ENCODE peak calls at places on chromosomes 1 and 21, in seven cellular contexts. One of them, this sample, is unnamed.

GRCh38 chr21:19368944-19369343 is 965.4 kb upstream of the TMPRSS15 start:
- DNase-seq in IMR-90: no peak
- DNase-seq in PC-9: no peak
- DNase-seq in H1: no peak
- DNase-seq in fibroblast of lung: no peak
- DNase-seq in GM23338: no peak
- DNase-seq in PC-3: no peak
- DNase-seq in this sample: no peak

GRCh38 chr1:239914827-239915231 is 176.9 kb upstream of the FMN2 start:
- DNase-seq in IMR-90: peak
- DNase-seq in H1: no peak
- DNase-seq in fibroblast of lung: peak
- DNase-seq in PC-3: peak
- DNase-seq in GM23338: peak
- DNase-seq in PC-9: no peak
- DNase-seq in this sample: no peak

GRCh38 chr1:74712863-74713262 is 20.0 kb downstream of the CRYZ start:
- DNase-seq in GM23338: no peak
- DNase-seq in PC-3: no peak
- DNase-seq in IMR-90: peak
- DNase-seq in H1: no peak
- DNase-seq in fibroblast of lung: no peak
- DNase-seq in PC-9: no peak
- DNase-seq in this sample: peak

GRCh38 chr1:82686774-82687173 is 886.0 kb downstream of the ADGRL2 start:
- DNase-seq in PC-9: no peak
- DNase-seq in fibroblast of lung: no peak
- DNase-seq in H1: no peak
- DNase-seq in IMR-90: no peak
- DNase-seq in PC-3: no peak
- DNase-seq in GM23338: no peak
- DNase-seq in this sample: no peak

GRCh38 chr1:145995148-145995851 is 1.1 kb downstream of the TXNIP start:
- DNase-seq in PC-3: no peak
- DNase-seq in IMR-90: no peak
- DNase-seq in PC-9: no peak
- DNase-seq in H1: no peak
- DNase-seq in fibroblast of lung: no peak
- DNase-seq in GM23338: no peak
- DNase-seq in this sample: no peak

GRCh38 chr1:169694304-169694703 is 17.1 kb downstream of the SELL start:
- DNase-seq in PC-9: no peak
- DNase-seq in fibroblast of lung: no peak
- DNase-seq in PC-3: peak
- DNase-seq in GM23338: peak
- DNase-seq in H1: no peak
- DNase-seq in IMR-90: no peak
- DNase-seq in this sample: no peak

GRCh38 chr1:28745653-28746173 is 9.0 kb downstream of the YTHDF2 start:
- DNase-seq in PC-9: no peak
- DNase-seq in PC-3: no peak
- DNase-seq in GM23338: no peak
- DNase-seq in IMR-90: no peak
- DNase-seq in fibroblast of lung: no peak
- DNase-seq in H1: no peak
- DNase-seq in this sample: no peak

GRCh38 chr1:58573705-58574591 is 3.1 kb downstream of the TACSTD2 start:
- DNase-seq in fibroblast of lung: no peak
- DNase-seq in PC-9: peak
- DNase-seq in H1: peak
- DNase-seq in PC-3: peak
- DNase-seq in IMR-90: no peak
- DNase-seq in GM23338: no peak
- DNase-seq in this sample: no peak

GRCh38 chr1:243597383-243597782 is 252.7 kb downstream of the AKT3 start:
- DNase-seq in PC-9: no peak
- DNase-seq in H1: no peak
- DNase-seq in IMR-90: peak
- DNase-seq in PC-3: no peak
- DNase-seq in GM23338: no peak
- DNase-seq in fibroblast of lung: no peak
- DNase-seq in this sample: no peak

GRCh38 chr21:42593007-42593814 is 60.2 kb upstream of the PDE9A start:
- DNase-seq in IMR-90: peak
- DNase-seq in GM23338: peak
- DNase-seq in fibroblast of lung: peak
- DNase-seq in PC-9: peak
- DNase-seq in PC-3: peak
- DNase-seq in H1: peak
- DNase-seq in this sample: peak

GRCh38 chr1:165253818-165254254 is 102.7 kb downstream of the LMX1A start:
- DNase-seq in H1: no peak
- DNase-seq in GM23338: no peak
- DNase-seq in fibroblast of lung: no peak
- DNase-seq in PC-3: no peak
- DNase-seq in PC-9: no peak
- DNase-seq in IMR-90: no peak
- DNase-seq in this sample: peak

GRCh38 chr1:200751717-200752116 is 13.0 kb downstream of the CAMSAP2 start:
- DNase-seq in GM23338: no peak
- DNase-seq in IMR-90: peak
- DNase-seq in H1: no peak
- DNase-seq in fibroblast of lung: no peak
- DNase-seq in PC-9: no peak
- DNase-seq in PC-3: no peak
- DNase-seq in this sample: no peak

GRCh38 chr1:37926061-37926924 is 20.6 kb downstream of the INPP5B start:
- DNase-seq in PC-3: no peak
- DNase-seq in IMR-90: no peak
- DNase-seq in PC-9: no peak
- DNase-seq in GM23338: no peak
- DNase-seq in H1: no peak
- DNase-seq in fibroblast of lung: no peak
- DNase-seq in this sample: no peak

GRCh38 chr1:37932759-37933158 is 14.1 kb downstream of the INPP5B start:
- DNase-seq in IMR-90: peak
- DNase-seq in PC-9: no peak
- DNase-seq in H1: no peak
- DNase-seq in fibroblast of lung: peak
- DNase-seq in GM23338: no peak
- DNase-seq in PC-3: peak
- DNase-seq in this sample: no peak

GRCh38 chr1:37930246-37931142 is 16.4 kb downstream of the INPP5B start:
- DNase-seq in GM23338: no peak
- DNase-seq in fibroblast of lung: no peak
- DNase-seq in PC-9: peak
- DNase-seq in H1: no peak
- DNase-seq in PC-3: peak
- DNase-seq in IMR-90: peak
- DNase-seq in this sample: no peak

GRCh38 chr1:37931493-37932158 is 15.2 kb downstream of the INPP5B start:
- DNase-seq in fibroblast of lung: peak
- DNase-seq in IMR-90: peak
- DNase-seq in GM23338: peak
- DNase-seq in PC-3: peak
- DNase-seq in PC-9: peak
- DNase-seq in H1: peak
- DNase-seq in this sample: peak

DNA sequence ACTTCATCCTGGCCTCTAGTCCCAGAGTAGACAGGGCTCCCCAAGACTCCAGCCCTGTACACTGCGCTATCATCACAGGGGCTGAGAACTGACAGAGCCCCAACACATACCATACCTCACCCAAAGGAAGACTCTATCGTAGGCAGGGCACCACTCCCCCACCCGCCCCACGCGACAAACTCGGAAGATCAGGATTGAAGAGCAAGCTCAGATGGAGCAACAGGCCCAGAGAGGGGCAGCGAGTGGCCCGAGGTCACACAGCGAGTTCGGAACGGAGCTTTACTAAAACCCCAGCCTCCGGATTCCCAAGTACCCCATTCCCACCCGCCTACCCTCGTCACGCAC is 15.7 kb downstream of the INPP5B start:
- DNase-seq in IMR-90: no peak
- DNase-seq in fibroblast of lung: no peak
- DNase-seq in PC-9: no peak
- DNase-seq in GM23338: peak
- DNase-seq in H1: no peak
- DNase-seq in PC-3: no peak
- DNase-seq in this sample: no peak
- H2AFZ ChIP-seq in IMR-90: peak
- H2AFZ ChIP-seq in fibroblast of lung: peak
- H2AFZ ChIP-seq in PC-9: peak
- H2AFZ ChIP-seq in GM23338: peak
- H2AFZ ChIP-seq in H1: no peak
- H2AFZ ChIP-seq in PC-3: peak
- H2AFZ ChIP-seq in this sample: peak

DNA sequence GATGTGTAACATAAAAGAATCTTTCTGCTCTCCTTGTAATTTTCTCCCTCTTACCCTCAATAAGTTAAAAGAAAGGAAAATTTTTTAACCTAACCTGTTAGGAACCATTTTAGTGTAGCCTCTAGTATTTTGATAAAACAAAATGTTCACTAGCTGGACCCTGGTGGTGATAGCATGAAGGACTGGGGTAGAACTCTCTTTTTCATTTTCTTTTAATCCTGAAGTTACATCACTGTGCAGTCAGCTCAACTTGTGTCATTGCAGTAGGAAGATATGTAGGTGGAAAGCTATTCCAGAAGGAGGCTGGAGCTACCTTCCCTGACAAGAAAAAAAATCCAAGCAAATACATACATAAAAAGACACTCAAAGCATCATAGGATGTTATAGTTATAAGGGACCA is 39.3 kb downstream of the NFIA start:
- DNase-seq in H1: no peak
- DNase-seq in IMR-90: no peak
- DNase-seq in PC-9: no peak
- DNase-seq in PC-3: no peak
- DNase-seq in fibroblast of lung: no peak
- DNase-seq in GM23338: no peak
- DNase-seq in this sample: no peak
- TF ChIP-seq CTCF in H1: no peak
- TF ChIP-seq CTCF in IMR-90: no peak
- TF ChIP-seq CTCF in PC-9: no peak
- TF ChIP-seq CTCF in PC-3: no peak
- TF ChIP-seq CTCF in fibroblast of lung: no peak
- TF ChIP-seq CTCF in GM23338: no peak
- TF ChIP-seq CTCF in this sample: no peak

DNA sequence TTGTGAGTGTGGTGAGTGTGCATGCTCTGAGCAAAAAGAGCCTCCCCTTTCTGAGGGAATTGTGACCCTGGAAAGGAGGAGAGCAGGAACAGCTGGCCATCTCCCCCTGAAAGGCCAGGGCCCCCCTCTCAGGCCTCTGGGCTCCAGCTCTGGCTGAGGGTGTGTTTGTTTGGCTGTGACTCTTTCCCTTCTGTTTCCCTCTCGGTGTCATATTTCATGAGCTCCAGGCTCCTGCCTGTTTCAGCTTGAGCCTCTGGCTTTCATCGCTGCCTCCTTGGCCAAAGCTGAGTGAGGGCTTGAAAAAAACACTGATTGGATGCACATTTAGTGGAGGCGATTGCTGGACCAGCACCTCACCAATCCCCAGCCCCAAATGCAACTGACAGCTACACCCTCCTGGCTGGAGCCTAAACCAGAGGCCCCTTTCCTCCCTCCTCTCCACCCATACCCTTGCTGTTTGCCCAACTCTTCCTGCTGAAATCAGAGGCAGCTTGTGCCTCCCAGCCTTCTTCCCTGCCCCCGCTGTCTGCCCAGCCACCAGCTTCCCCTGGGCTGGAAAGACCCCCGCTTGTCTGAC is 64.1 kb downstream of the DDR2 start:
- DNase-seq in PC-9: peak
- DNase-seq in H1: peak
- DNase-seq in IMR-90: peak
- DNase-seq in PC-3: peak
- DNase-seq in GM23338: peak
- DNase-seq in fibroblast of lung: peak
- DNase-seq in this sample: peak
- H2AFZ ChIP-seq in PC-9: peak
- H2AFZ ChIP-seq in H1: peak
- H2AFZ ChIP-seq in IMR-90: peak
- H2AFZ ChIP-seq in PC-3: peak
- H2AFZ ChIP-seq in GM23338: peak
- H2AFZ ChIP-seq in fibroblast of lung: no peak
- H2AFZ ChIP-seq in this sample: peak

GRCh38 chr1:24383381-24383940 is 30.1 kb downstream of the STPG1 start:
- DNase-seq in fibroblast of lung: no peak
- DNase-seq in GM23338: no peak
- DNase-seq in PC-9: no peak
- DNase-seq in PC-3: no peak
- DNase-seq in H1: no peak
- DNase-seq in IMR-90: no peak
- DNase-seq in this sample: no peak

GRCh38 chr1:24384251-24385090 is 29.1 kb downstream of the STPG1 start:
- DNase-seq in PC-9: no peak
- DNase-seq in PC-3: peak
- DNase-seq in IMR-90: peak
- DNase-seq in GM23338: no peak
- DNase-seq in fibroblast of lung: peak
- DNase-seq in H1: peak
- DNase-seq in this sample: no peak

GRCh38 chr1:24386241-24386640 is 27.3 kb downstream of the STPG1 start:
- DNase-seq in fibroblast of lung: no peak
- DNase-seq in PC-3: no peak
- DNase-seq in H1: peak
- DNase-seq in IMR-90: no peak
- DNase-seq in PC-9: no peak
- DNase-seq in GM23338: no peak
- DNase-seq in this sample: no peak

GRCh38 chr1:24386931-24387330 is 26.7 kb downstream of the STPG1 start:
- DNase-seq in PC-9: no peak
- DNase-seq in GM23338: no peak
- DNase-seq in fibroblast of lung: no peak
- DNase-seq in PC-3: no peak
- DNase-seq in H1: no peak
- DNase-seq in IMR-90: no peak
- DNase-seq in this sample: no peak

DNA sequence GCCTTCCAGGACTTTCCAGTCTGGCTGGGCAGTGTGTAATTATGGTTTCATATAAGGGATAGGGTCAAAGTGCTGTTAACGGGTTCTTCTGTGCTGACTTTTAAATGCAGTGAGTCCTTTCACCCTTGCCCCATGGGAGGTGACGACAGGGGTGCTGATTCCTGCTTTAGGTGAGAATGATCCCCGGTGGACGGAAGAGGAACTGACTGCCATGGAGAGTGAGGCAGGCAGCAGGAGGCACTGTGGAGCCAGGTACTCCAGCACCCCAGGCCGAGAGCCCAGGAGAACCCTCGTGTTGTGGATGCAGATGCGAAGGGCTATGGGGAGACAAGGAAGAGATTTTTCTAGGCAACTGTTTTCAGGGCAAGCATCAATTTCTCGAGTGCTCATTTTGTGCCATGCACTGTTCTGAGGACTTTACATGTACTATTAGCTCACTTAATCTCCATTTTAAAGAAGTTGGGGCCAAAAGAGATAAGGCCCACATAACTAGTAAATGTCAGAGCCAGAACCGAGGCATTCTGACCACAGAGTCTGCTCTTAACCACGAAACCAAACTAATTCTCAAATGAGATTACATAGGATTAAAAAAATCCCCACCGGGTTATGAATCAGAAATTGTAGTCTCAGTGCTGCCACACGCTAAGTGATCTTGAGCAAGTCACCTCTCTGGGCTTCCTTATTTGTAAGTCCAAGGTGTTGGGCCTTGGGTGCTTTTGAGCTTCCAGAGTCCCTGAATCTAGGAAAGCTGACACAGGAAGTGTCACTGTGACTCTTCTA is 28.2 kb downstream of the STPG1 start:
- DNase-seq in PC-3: peak
- DNase-seq in GM23338: peak
- DNase-seq in H1: peak
- DNase-seq in IMR-90: peak
- DNase-seq in fibroblast of lung: no peak
- DNase-seq in PC-9: no peak
- DNase-seq in this sample: peak
- TF ChIP-seq CTCF in PC-3: peak
- TF ChIP-seq CTCF in GM23338: peak
- TF ChIP-seq CTCF in H1: peak
- TF ChIP-seq CTCF in IMR-90: peak
- TF ChIP-seq CTCF in fibroblast of lung: peak
- TF ChIP-seq CTCF in PC-9: peak
- TF ChIP-seq CTCF in this sample: peak